ENCODE peak calls at places on chromosomes 6 and 20, in four cellular contexts. One of them, this sample, is unnamed.
A peak's percentile ranks its signal among the peaks of the same experiment; 100 is the strongest.

GRCh38 chr6:71678081-71678480 is 208.3 kb upstream of the RIMS1 start:
- DNase-seq in activated CD4-positive, alpha-beta T cell treated with anti-CD3 and anti-CD28 coated beads for 48 hours: no peak
- DNase-seq in NCI-H2171: no peak
- DNase-seq in T1000: no peak
- DNase-seq in this sample: no peak

GRCh38 chr6:138403324-138403800 is 661 bp upstream of the HEBP2 start:
- DNase-seq in activated CD4-positive, alpha-beta T cell treated with anti-CD3 and anti-CD28 coated beads for 48 hours: peak; percentile 43
- DNase-seq in NCI-H2171: peak; percentile 37
- DNase-seq in T1000: no peak
- DNase-seq in this sample: no peak

GRCh38 chr6:118580585-118581419 is 32.7 kb downstream of the PLN start:
- DNase-seq in activated CD4-positive, alpha-beta T cell treated with anti-CD3 and anti-CD28 coated beads for 48 hours: no peak
- DNase-seq in NCI-H2171: peak; percentile 64
- DNase-seq in T1000: peak; percentile 50
- DNase-seq in this sample: no peak

GRCh38 chr6:29011276-29011734 is 6.2 kb upstream of the ZNF311 start:
- DNase-seq in activated CD4-positive, alpha-beta T cell treated with anti-CD3 and anti-CD28 coated beads for 48 hours: peak; percentile 56
- DNase-seq in NCI-H2171: no peak
- DNase-seq in T1000: no peak
- DNase-seq in this sample: no peak

GRCh38 chr6:124255296-124255695 is 451.6 kb downstream of the NKAIN2 start:
- DNase-seq in activated CD4-positive, alpha-beta T cell treated with anti-CD3 and anti-CD28 coated beads for 48 hours: no peak
- DNase-seq in NCI-H2171: no peak
- DNase-seq in T1000: no peak
- DNase-seq in this sample: no peak

GRCh38 chr6:56570434-56571359 is 72.0 kb downstream of the DST start:
- DNase-seq in activated CD4-positive, alpha-beta T cell treated with anti-CD3 and anti-CD28 coated beads for 48 hours: no peak
- DNase-seq in NCI-H2171: no peak
- DNase-seq in T1000: no peak
- DNase-seq in this sample: no peak

GRCh38 chr6:8079116-8079515 is 14.9 kb upstream of the BLOC1S5 start:
- DNase-seq in activated CD4-positive, alpha-beta T cell treated with anti-CD3 and anti-CD28 coated beads for 48 hours: no peak
- DNase-seq in NCI-H2171: no peak
- DNase-seq in T1000: no peak
- DNase-seq in this sample: no peak

GRCh38 chr6:89582669-89583325 is 55.8 kb downstream of the LYRM2 start:
- DNase-seq in activated CD4-positive, alpha-beta T cell treated with anti-CD3 and anti-CD28 coated beads for 48 hours: no peak
- DNase-seq in NCI-H2171: no peak
- DNase-seq in T1000: no peak
- DNase-seq in this sample: no peak

GRCh38 chr20:33477386-33478234 is 12.3 kb upstream of the CBFA2T2 start:
- DNase-seq in activated CD4-positive, alpha-beta T cell treated with anti-CD3 and anti-CD28 coated beads for 48 hours: no peak
- DNase-seq in NCI-H2171: peak; percentile 89
- DNase-seq in T1000: no peak
- DNase-seq in this sample: no peak

GRCh38 chr6:37551867-37552266 is 52.2 kb upstream of the CCDC167 start:
- DNase-seq in activated CD4-positive, alpha-beta T cell treated with anti-CD3 and anti-CD28 coated beads for 48 hours: no peak
- DNase-seq in NCI-H2171: no peak
- DNase-seq in T1000: no peak
- DNase-seq in this sample: no peak

GRCh38 chr6:29647927-29648642 is 8.8 kb upstream of the MOG start:
- DNase-seq in activated CD4-positive, alpha-beta T cell treated with anti-CD3 and anti-CD28 coated beads for 48 hours: no peak
- DNase-seq in NCI-H2171: peak; percentile 20
- DNase-seq in T1000: no peak
- DNase-seq in this sample: no peak

GRCh38 chr6:24655229-24655628 is 9.2 kb upstream of the KIAA0319 start:
- DNase-seq in activated CD4-positive, alpha-beta T cell treated with anti-CD3 and anti-CD28 coated beads for 48 hours: no peak
- DNase-seq in NCI-H2171: no peak
- DNase-seq in T1000: no peak
- DNase-seq in this sample: no peak

GRCh38 chr20:32539817-32540675 is 45.1 kb downstream of the NOL4L start:
- DNase-seq in activated CD4-positive, alpha-beta T cell treated with anti-CD3 and anti-CD28 coated beads for 48 hours: peak; percentile 76
- DNase-seq in NCI-H2171: no peak
- DNase-seq in T1000: no peak
- DNase-seq in this sample: no peak

GRCh38 chr6:26249959-26250805 is 114.8 kb upstream of the BTN3A2 start:
- DNase-seq in activated CD4-positive, alpha-beta T cell treated with anti-CD3 and anti-CD28 coated beads for 48 hours: peak; percentile 82
- DNase-seq in NCI-H2171: peak; percentile 74
- DNase-seq in T1000: peak; percentile 59
- DNase-seq in this sample: peak; percentile 57

This sample was measured in brain pericyte.